ENCODE peak calls at places on chromosomes 16 and 17, in ten cellular contexts. G, Q, U, R, V, L, S, Z, A and O are unnamed samples.

GRCh38 chr17:43578699-43579569 is 32.8 kb upstream of the ETV4 start:
- DNase-seq in G (peak; percentile 1), Q (peak; percentile 39), U (no peak), R (peak; percentile 51), V (peak; percentile 57), L (peak; percentile 90), S (no peak), Z (no peak), A (peak; percentile 44), O (peak; percentile 18)

GRCh38 chr17:80575057-80575875 is 30.6 kb downstream of the RPTOR start:
- DNase-seq in G (peak; percentile 68), Q (peak; percentile 68), U (peak; percentile 86), R (peak; percentile 96), V (peak; percentile 94), L (peak; percentile 74), S (peak; percentile 71), Z (peak; percentile 80), A (peak; percentile 87), O (peak; percentile 86)

GRCh38 chr17:78645421-78646295 is 68.5 kb upstream of the DNAH17 start:
- DNase-seq in G (no peak), Q (peak; percentile 88), U (peak; percentile 92), R (no peak), V (peak; percentile 78), L (no peak), S (peak; percentile 81), Z (no peak), A (peak; percentile 19), O (peak; percentile 25)

GRCh38 chr17:44221072-44221861 is 1.8 kb upstream of the UBTF start:
- DNase-seq in G (peak; percentile 43), Q (peak; percentile 85), U (peak; percentile 83), R (peak; percentile 92), V (peak; percentile 76), L (peak; percentile 78), S (peak; percentile 85), Z (peak; percentile 35), A (peak; percentile 67), O (peak; percentile 80)

GRCh38 chr17:75105269-75106080 is 4.3 kb upstream of the ARMC7 start:
- DNase-seq in G (no peak), Q (no peak), U (peak; percentile 76), R (peak; percentile 72), V (peak; percentile 34), L (no peak), S (no peak), Z (no peak), A (peak; percentile 55), O (peak; percentile 79)

GRCh38 chr17:64176556-64176955 is 46.6 kb upstream of the ERN1 start:
- DNase-seq in G (no peak), Q (no peak), U (no peak), R (no peak), V (no peak), L (no peak), S (no peak), Z (no peak), A (no peak), O (no peak)

GRCh38 chr17:49850772-49851386 is 3.0 kb upstream of the TAC4 start:
- DNase-seq in G (no peak), Q (peak; percentile 37), U (no peak), R (peak; percentile 54), V (peak; percentile 14), L (peak; percentile 29), S (no peak), Z (no peak), A (no peak), O (no peak)

GRCh38 chr16:2495041-2495440 is 18.7 kb upstream of the ATP6V0C start:
- DNase-seq in G (no peak), Q (no peak), U (no peak), R (no peak), V (no peak), L (no peak), S (no peak), Z (no peak), A (no peak), O (no peak)

GRCh38 chr17:4101799-4102405 is 40.9 kb downstream of the ZZEF1 start:
- DNase-seq in G (no peak), Q (no peak), U (no peak), R (no peak), V (no peak), L (no peak), S (no peak), Z (no peak), A (no peak), O (no peak)

GRCh38 chr17:1201132-1201702 is 21.4 kb upstream of the ABR start:
- DNase-seq in G (peak; percentile 16), Q (no peak), U (no peak), R (no peak), V (peak; percentile 68), L (no peak), S (no peak), Z (peak; percentile 29), A (no peak), O (peak; percentile 63)

GRCh38 chr16:35497399-35497798 is 2038.0 kb downstream of the TP53TG3F start:
- DNase-seq in G (no peak), Q (no peak), U (no peak), R (no peak), V (no peak), L (no peak), S (no peak), Z (no peak), A (no peak), O (no peak)

GRCh38 chr17:74780443-74781238 is 4.5 kb upstream of the NAT9 start:
- DNase-seq in G (no peak), Q (no peak), U (no peak), R (peak; percentile 74), V (peak; percentile 47), L (peak; percentile 49), S (no peak), Z (no peak), A (peak; percentile 19), O (peak; percentile 57)

GRCh38 chr16:68200120-68200783 is 35.7 kb downstream of the ESRP2 start:
- DNase-seq in G (no peak), Q (no peak), U (no peak), R (no peak), V (no peak), L (peak; percentile 21), S (no peak), Z (no peak), A (no peak), O (peak; percentile 6)

GRCh38 chr16:73956592-73957495 is 339.8 kb upstream of the PSMD7 start:
- DNase-seq in G (no peak), Q (peak; percentile 34), U (no peak), R (peak; percentile 81), V (peak; percentile 35), L (peak; percentile 44), S (peak; percentile 43), Z (no peak), A (peak; percentile 35), O (peak; percentile 43)

GRCh38 chr17:49821916-49822315 is 26.0 kb downstream of the TAC4 start:
- DNase-seq in G (no peak), Q (no peak), U (no peak), R (no peak), V (no peak), L (no peak), S (no peak), Z (no peak), A (peak; percentile 31), O (no peak)

GRCh38 chr16:82655315-82655714 is 28.5 kb downstream of the CDH13 start:
- DNase-seq in G (peak; percentile 66), Q (peak; percentile 38), U (no peak), R (no peak), V (peak; percentile 88), L (peak; percentile 92), S (no peak), Z (peak; percentile 39), A (no peak), O (peak; percentile 64)

GRCh38 chr16:53689636-53690035 is 14.0 kb downstream of the RPGRIP1L start:
- DNase-seq in G (no peak), Q (no peak), U (no peak), R (no peak), V (no peak), L (no peak), S (no peak), Z (no peak), A (no peak), O (no peak)

DNA sequence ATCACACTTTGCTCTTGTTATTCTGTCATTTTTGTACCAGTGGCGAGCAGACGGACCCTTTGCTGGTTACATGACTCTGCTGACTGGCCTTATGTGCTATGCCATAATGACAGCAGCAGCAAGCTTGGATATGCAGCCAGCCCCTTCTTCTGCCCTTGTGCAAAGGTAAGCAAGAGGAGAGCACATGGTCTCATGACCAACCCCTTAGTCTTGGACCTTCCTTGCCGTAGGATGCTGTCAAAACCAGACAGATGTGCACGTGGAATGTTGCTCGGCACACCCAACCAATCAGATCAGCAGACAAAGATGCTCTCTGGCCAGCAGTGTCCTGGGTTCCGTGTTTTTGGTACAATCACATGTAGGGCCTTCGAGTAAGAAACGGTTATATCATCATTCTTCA is 4.8 kb upstream of the N4BP1 start:
- DNase-seq in G (no peak), Q (no peak), U (no peak), R (no peak), V (no peak), L (no peak), S (no peak), Z (no peak), A (no peak), O (no peak)
- H3K4me1 ChIP-seq in G (peaks cover 20% of the 10 kb centered on the region), Q (peaks cover 8% of the 10 kb centered on the region), U (peaks cover 70% of the 10 kb centered on the region), R (peaks cover 3% of the 10 kb centered on the region), V (peaks cover 35% of the 10 kb centered on the region), L (peaks cover 5% of the 10 kb centered on the region), S (peaks cover 69% of the 10 kb centered on the region), Z (peaks cover 38% of the 10 kb centered on the region), A (peaks cover 12% of the 10 kb centered on the region), O (peaks cover 2% of the 10 kb centered on the region)

GRCh38 chr17:35498429-35499178 is 38.9 kb downstream of the SLFN12L start:
- DNase-seq in G (no peak), Q (no peak), U (no peak), R (no peak), V (no peak), L (no peak), S (no peak), Z (no peak), A (no peak), O (no peak)
- H3K27me3 ChIP-seq in G (no peaks in the 10 kb centered on the region), Q (peaks cover 51% of the 10 kb centered on the region), U (peaks cover 44% of the 10 kb centered on the region), R (peaks cover 84% of the 10 kb centered on the region), V (no peaks in the 10 kb centered on the region), L (no peaks in the 10 kb centered on the region), S (peaks cover 86% of the 10 kb centered on the region), Z (no peaks in the 10 kb centered on the region), A (peaks cover 67% of the 10 kb centered on the region), O (no peaks in the 10 kb centered on the region)

DNA sequence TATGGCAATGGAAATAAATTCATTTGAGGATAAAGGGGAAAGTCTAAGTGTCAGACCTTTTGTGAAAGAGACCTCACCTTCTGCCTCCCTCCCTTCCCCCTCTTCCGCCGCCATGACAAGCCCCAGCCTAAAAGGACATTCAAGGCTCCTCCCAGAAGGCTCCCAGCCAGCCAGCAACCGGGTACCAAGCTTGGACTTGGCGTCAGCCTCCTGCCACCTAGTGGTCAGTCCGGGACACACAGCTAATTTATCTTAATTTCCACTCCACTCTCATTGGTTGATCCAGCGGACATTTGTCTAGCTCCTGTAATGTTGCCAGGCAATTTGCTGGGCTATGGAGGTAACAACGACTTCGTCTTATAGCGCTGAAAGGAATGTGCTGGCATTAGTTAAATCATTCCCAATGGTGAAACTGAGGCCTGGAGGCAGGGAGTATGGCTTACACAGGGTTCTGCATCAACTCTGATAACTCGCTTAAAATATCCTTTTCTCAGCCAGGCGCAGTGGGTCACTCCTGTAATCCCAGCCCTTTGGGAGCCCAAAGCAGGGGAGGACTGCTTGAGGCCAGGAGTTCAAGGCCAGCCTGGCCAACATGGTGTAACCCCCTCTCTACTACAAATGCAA is 19.3 kb upstream of the CLEC3A start:
- DNase-seq in G (no peak), Q (peak; percentile 77), U (peak; percentile 70), R (peak; percentile 94), V (peak; percentile 83), L (peak; percentile 49), S (peak; percentile 80), Z (peak; percentile 16), A (peak; percentile 63), O (peak; percentile 62)
- H3K4me3 ChIP-seq in G (no peak overlapping the region), Q (no peak overlapping the region), U (no peak overlapping the region), R (no peak overlapping the region), V (no peak overlapping the region), L (no peak overlapping the region), S (no peak overlapping the region), Z (no peak overlapping the region), A (no peak overlapping the region), O (no peak overlapping the region)

GRCh38 chr16:46873201-46873600 is 11.0 kb upstream of the GPT2 start:
- DNase-seq in G (no peak), Q (no peak), U (no peak), R (no peak), V (no peak), L (no peak), S (no peak), Z (no peak), A (no peak), O (no peak)
- H3K4me1 ChIP-seq in G (no peaks in the 10 kb centered on the region), Q (no peaks in the 10 kb centered on the region), U (peaks cover 3% of the 10 kb centered on the region), R (no peaks in the 10 kb centered on the region), V (no peaks in the 10 kb centered on the region), L (no peaks in the 10 kb centered on the region), S (peaks cover 5% of the 10 kb centered on the region), Z (no peaks in the 10 kb centered on the region), A (no peaks in the 10 kb centered on the region), O (no peaks in the 10 kb centered on the region)